ENCODE peak calls at places on chromosomes 3 and 15, in seven cellular contexts. A is NCI-H1105 treated with DMSO at 0.1 percent for 48 hours, W is brain pericyte, Z is ELF-1, L is AG09309, U is activated gamma-delta T cell treated with Interleukin-2 at 50 U/mL for 16 hours, E is amniotic stem cell. X is an unnamed sample.

GRCh38 chr15:75823860-75824613 is 19.2 kb upstream of the UBE2Q2 start:
- DNase-seq in W (no peak), L (no peak), U (no peak), A (no peak), Z (peak), E (no peak), X (no peak)

GRCh38 chr15:90300988-90301715 is 35.7 kb downstream of the NGRN start:
- DNase-seq in U (peak), Z (peak), W (no peak), L (no peak), E (peak), A (no peak), X (peak)

GRCh38 chr3:177491301-177492031 is 294.2 kb upstream of the TBL1XR1 start:
- DNase-seq in W (no peak), E (no peak), U (no peak), L (no peak), A (no peak), Z (no peak), X (no peak)

GRCh38 chr3:39107056-39107873 is at the start of the genes GORASP1 and TTC21A:
- DNase-seq in E (peak), L (peak), W (peak), Z (peak), A (peak), U (peak), X (peak)

GRCh38 chr3:30611613-30612421 is 5.4 kb downstream of the TGFBR2 start:
- DNase-seq in Z (no peak), L (no peak), A (no peak), W (no peak), E (no peak), U (no peak), X (peak)

GRCh38 chr3:196963309-196963953 is 5.2 kb downstream of the PIGZ start:
- DNase-seq in U (no peak), W (no peak), A (no peak), Z (no peak), E (no peak), L (no peak), X (no peak)

GRCh38 chr3:45666729-45667440 is 22.3 kb upstream of the SACM1L start:
- DNase-seq in Z (no peak), U (no peak), L (no peak), A (no peak), E (no peak), W (no peak), X (peak)

GRCh38 chr15:77546050-77546501 is 86.6 kb downstream of the LINGO1 start:
- DNase-seq in E (peak), L (peak), U (no peak), W (no peak), Z (peak), A (no peak), X (peak)

GRCh38 chr3:87167634-87168456 is 59.3 kb upstream of the CHMP2B start:
- DNase-seq in Z (peak), A (peak), E (peak), L (peak), U (peak), W (peak), X (peak)

GRCh38 chr15:95848126-95848525 is 482.4 kb upstream of the NR2F2 start:
- DNase-seq in A (no peak), E (no peak), W (no peak), U (no peak), L (no peak), Z (no peak), X (no peak)